ENCODE peak calls at places on chromosomes 13 and 19, in ten cellular contexts. W, P, E, J, T, L, A, Z, I and V are unnamed samples.
A peak's percentile ranks its signal among the peaks of the same experiment; 100 is the strongest.

GRCh38 chr19:48739400-48739825 is 997 bp downstream of the RASIP1 start:
- DNase-seq in L (no peak), I (no peak), J (no peak), P (no peak), A (peak; percentile 45), E (no peak), Z (no peak), W (no peak), T (no peak), V (no peak)

GRCh38 chr19:48858984-48859710 is 9.3 kb downstream of the PLEKHA4 start:
- DNase-seq in I (no peak), E (no peak), Z (no peak), T (no peak), L (peak; percentile 70), J (no peak), W (peak; percentile 69), A (no peak), P (no peak), V (no peak)

GRCh38 chr19:5349041-5349440 is 8.4 kb upstream of the PTPRS start:
- DNase-seq in E (no peak), W (no peak), I (no peak), T (no peak), A (peak; percentile 57), P (no peak), L (no peak), Z (no peak), J (no peak), V (no peak)

GRCh38 chr13:94435604-94436226 is 43.8 kb downstream of the DCT start:
- DNase-seq in J (peak; percentile 59), E (no peak), L (no peak), I (peak; percentile 63), P (peak; percentile 43), Z (no peak), W (no peak), A (peak; percentile 61), T (peak; percentile 51), V (peak; percentile 39)

GRCh38 chr19:40666803-40667438 is 23.5 kb downstream of the NUMBL start:
- DNase-seq in A (no peak), I (no peak), Z (no peak), T (no peak), W (no peak), J (no peak), E (no peak), L (no peak), P (no peak), V (no peak)

GRCh38 chr19:54653181-54653809 is 9.5 kb upstream of the LILRB4 start:
- DNase-seq in P (no peak), J (peak; percentile 10), A (no peak), I (peak; percentile 13), Z (no peak), L (no peak), W (no peak), E (no peak), T (peak; percentile 11), V (peak; percentile 2)

GRCh38 chr19:18044825-18045304 is 36.9 kb downstream of the ARRDC2 start:
- DNase-seq in L (peak; percentile 84), W (peak; percentile 84), E (peak; percentile 93), I (peak; percentile 40), Z (peak; percentile 59), P (peak; percentile 66), A (peak; percentile 28), T (peak; percentile 81), J (peak; percentile 67), V (no peak)

GRCh38 chr19:18603255-18603957 is 3.2 kb downstream of the CRLF1 start:
- DNase-seq in A (peak; percentile 75), J (peak; percentile 21), T (no peak), E (peak; percentile 48), W (no peak), L (peak; percentile 31), P (no peak), Z (no peak), I (no peak), V (no peak)

GRCh38 chr13:33728271-33729037 is 89.5 kb upstream of the RFC3 start:
- DNase-seq in Z (no peak), A (no peak), L (peak; percentile 75), T (peak; percentile 12), E (peak; percentile 12), I (peak; percentile 76), J (peak; percentile 8), P (no peak), W (no peak), V (peak; percentile 47)

GRCh38 chr19:1074512-1075283 is 7.7 kb downstream of the ARHGAP45 start:
- DNase-seq in E (peak; percentile 91), Z (no peak), W (peak; percentile 53), J (no peak), T (no peak), A (no peak), P (no peak), I (no peak), L (peak; percentile 94), V (no peak)

GRCh38 chr19:33688657-33688992 is 66.9 kb downstream of the CHST8 start:
- DNase-seq in E (no peak), A (no peak), W (no peak), J (no peak), P (no peak), L (no peak), Z (no peak), T (no peak), I (no peak), V (no peak)